ENCODE peak calls at places on chromosomes 5 and 9, in four cellular contexts. One of them, this sample, is unnamed.

GRCh38 chr5:168833936-168834335 is 254.8 kb upstream of the PANK3 start:
- DNase-seq in K562: no peak
- DNase-seq in HepG2: no peak
- DNase-seq in A549: no peak
- DNase-seq in this sample: peak

GRCh38 chr9:12166511-12166910 is 526.7 kb upstream of the TYRP1 start:
- DNase-seq in K562: no peak
- DNase-seq in HepG2: no peak
- DNase-seq in A549: no peak
- DNase-seq in this sample: no peak

GRCh38 chr9:128081052-128081451 is 13.0 kb downstream of the SLC25A25 start:
- DNase-seq in K562: peak
- DNase-seq in HepG2: no peak
- DNase-seq in A549: no peak
- DNase-seq in this sample: no peak

GRCh38 chr5:135504376-135504775 is 31.4 kb downstream of the NEUROG1 start:
- DNase-seq in K562: no peak
- DNase-seq in HepG2: no peak
- DNase-seq in A549: no peak
- DNase-seq in this sample: no peak

GRCh38 chr9:113612216-113612747 is 148.8 kb downstream of the RGS3 start:
- DNase-seq in K562: no peak
- DNase-seq in HepG2: no peak
- DNase-seq in A549: no peak
- DNase-seq in this sample: no peak

GRCh38 chr9:107397076-107398049 is 92.2 kb downstream of the KLF4 start:
- DNase-seq in K562: no peak
- DNase-seq in HepG2: no peak
- DNase-seq in A549: no peak
- DNase-seq in this sample: no peak

GRCh38 chr9:36603006-36603405 is 30.3 kb downstream of the MELK start:
- DNase-seq in K562: no peak
- DNase-seq in HepG2: no peak
- DNase-seq in A549: no peak
- DNase-seq in this sample: no peak

GRCh38 chr5:6408627-6409446 is 30.5 kb upstream of the MED10 start:
- DNase-seq in K562: peak
- DNase-seq in HepG2: no peak
- DNase-seq in A549: no peak
- DNase-seq in this sample: no peak

GRCh38 chr5:85602843-85603242 is 1014.9 kb upstream of the COX7C start:
- DNase-seq in K562: no peak
- DNase-seq in HepG2: no peak
- DNase-seq in A549: no peak
- DNase-seq in this sample: no peak

GRCh38 chr5:57816108-57816507 is 333.5 kb upstream of the ACTBL2 start:
- DNase-seq in K562: no peak
- DNase-seq in HepG2: no peak
- DNase-seq in A549: peak
- DNase-seq in this sample: no peak

GRCh38 chr9:134229466-134230091 is 65.2 kb upstream of the RNU6ATAC start:
- DNase-seq in K562: no peak
- DNase-seq in HepG2: no peak
- DNase-seq in A549: no peak
- DNase-seq in this sample: no peak

GRCh38 chr9:129374651-129375050 is 196.6 kb upstream of the IER5L start:
- DNase-seq in K562: no peak
- DNase-seq in HepG2: no peak
- DNase-seq in A549: no peak
- DNase-seq in this sample: no peak

GRCh38 chr9:137836151-137836830 is 41.3 kb upstream of the CACNA1B start:
- DNase-seq in K562: no peak
- DNase-seq in HepG2: no peak
- DNase-seq in A549: no peak
- DNase-seq in this sample: no peak

GRCh38 chr5:82287625-82288024 is 9.5 kb upstream of the RPS23 start:
- DNase-seq in K562: no peak
- DNase-seq in HepG2: no peak
- DNase-seq in A549: no peak
- DNase-seq in this sample: no peak

GRCh38 chr5:103402861-103403260 is 144.3 kb downstream of the MACIR start:
- DNase-seq in K562: no peak
- DNase-seq in HepG2: no peak
- DNase-seq in A549: no peak
- DNase-seq in this sample: no peak

GRCh38 chr9:6759114-6759977 is 1.6 kb downstream of the KDM4C start:
- DNase-seq in K562: peak
- DNase-seq in HepG2: peak
- DNase-seq in A549: peak
- DNase-seq in this sample: no peak

GRCh38 chr9:6686396-6686795 is 40.9 kb upstream of the GLDC start:
- DNase-seq in K562: no peak
- DNase-seq in HepG2: peak
- DNase-seq in A549: no peak
- DNase-seq in this sample: no peak

GRCh38 chr5:135705230-135705631 is 126.4 kb upstream of the CXCL14 start:
- DNase-seq in K562: no peak
- DNase-seq in HepG2: no peak
- DNase-seq in A549: no peak
- DNase-seq in this sample: no peak

GRCh38 chr5:66151030-66151429 is 6.9 kb downstream of the SREK1 start:
- DNase-seq in K562: no peak
- DNase-seq in HepG2: no peak
- DNase-seq in A549: no peak
- DNase-seq in this sample: no peak

GRCh38 chr9:98688710-98689495 is 19.8 kb downstream of the GABBR2 start:
- DNase-seq in K562: peak
- DNase-seq in HepG2: no peak
- DNase-seq in A549: no peak
- DNase-seq in this sample: no peak

GRCh38 chr5:38830521-38831051 is 15.2 kb upstream of the OSMR start:
- DNase-seq in K562: no peak
- DNase-seq in HepG2: peak
- DNase-seq in A549: no peak
- DNase-seq in this sample: no peak

GRCh38 chr5:63963080-63963735 is 963 bp upstream of the HTR1A start:
- DNase-seq in K562: peak
- DNase-seq in HepG2: peak
- DNase-seq in A549: peak
- DNase-seq in this sample: peak

GRCh38 chr5:69136296-69136695 is 30.7 kb upstream of the CCNB1 start:
- DNase-seq in K562: no peak
- DNase-seq in HepG2: no peak
- DNase-seq in A549: no peak
- DNase-seq in this sample: no peak

GRCh38 chr5:20213803-20214202 is 225.8 kb upstream of the CDH18 start:
- DNase-seq in K562: no peak
- DNase-seq in HepG2: no peak
- DNase-seq in A549: no peak
- DNase-seq in this sample: no peak

GRCh38 chr5:10607666-10608442 is 44.0 kb downstream of the ANKRD33B start:
- DNase-seq in K562: peak
- DNase-seq in HepG2: no peak
- DNase-seq in A549: no peak
- DNase-seq in this sample: no peak

GRCh38 chr5:38765461-38765861 is 80.4 kb upstream of the OSMR start:
- DNase-seq in K562: no peak
- DNase-seq in HepG2: no peak
- DNase-seq in A549: no peak
- DNase-seq in this sample: no peak

GRCh38 chr5:176788931-176789872 is 21.2 kb upstream of the UNC5A start:
- DNase-seq in K562: no peak
- DNase-seq in HepG2: no peak
- DNase-seq in A549: no peak
- DNase-seq in this sample: no peak
- TF ChIP-seq NR3C1 in K562: no peak
- TF ChIP-seq NR3C1 in HepG2: no peak
- TF ChIP-seq NR3C1 in A549: no peak
- TF ChIP-seq NR3C1 in this sample: no peak

GRCh38 chr5:109053995-109054417 is 306.3 kb downstream of the FER start:
- DNase-seq in K562: no peak
- DNase-seq in HepG2: no peak
- DNase-seq in A549: no peak
- DNase-seq in this sample: no peak
- TF ChIP-seq NR3C1 in K562: no peak
- TF ChIP-seq NR3C1 in HepG2: no peak
- TF ChIP-seq NR3C1 in A549: no peak
- TF ChIP-seq NR3C1 in this sample: no peak

GRCh38 chr9:88458716-88459115 is 70.5 kb downstream of the SPIN1 start:
- DNase-seq in K562: no peak
- DNase-seq in HepG2: no peak
- DNase-seq in A549: no peak
- DNase-seq in this sample: no peak

GRCh38 chr9:88460583-88461332 is 72.5 kb downstream of the SPIN1 start:
- DNase-seq in K562: no peak
- DNase-seq in HepG2: no peak
- DNase-seq in A549: no peak
- DNase-seq in this sample: no peak

GRCh38 chr9:88464851-88465250 is 70.1 kb upstream of the NXNL2 start:
- DNase-seq in K562: no peak
- DNase-seq in HepG2: no peak
- DNase-seq in A549: no peak
- DNase-seq in this sample: no peak

DNA sequence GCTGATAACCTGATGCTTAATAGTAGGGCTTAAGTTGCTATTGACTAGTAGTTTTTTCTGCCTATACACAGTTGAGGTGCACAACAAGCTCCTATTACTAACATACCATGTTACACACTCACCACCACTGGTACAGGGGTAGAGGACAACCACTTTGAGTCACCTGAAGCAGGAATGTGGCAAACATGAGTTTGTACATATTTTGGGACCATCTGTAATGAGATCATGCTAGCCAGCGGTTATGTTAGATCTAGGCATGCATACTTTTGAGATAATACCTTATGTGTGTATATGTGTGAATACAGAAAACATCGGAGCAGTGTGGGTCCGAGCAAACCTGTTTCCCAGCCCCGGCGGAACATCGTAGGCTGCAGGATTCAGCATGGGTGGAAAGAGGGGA is 72.8 kb upstream of the NXNL2 start:
- DNase-seq in K562: no peak
- DNase-seq in HepG2: no peak
- DNase-seq in A549: no peak
- DNase-seq in this sample: no peak
- TF ChIP-seq NR3C1 in K562: no peak
- TF ChIP-seq NR3C1 in HepG2: no peak
- TF ChIP-seq NR3C1 in A549: no peak
- TF ChIP-seq NR3C1 in this sample: no peak

GRCh38 chr5:3139596-3139995 is 388.1 kb upstream of the IRX2 start:
- DNase-seq in K562: no peak
- DNase-seq in HepG2: no peak
- DNase-seq in A549: no peak
- DNase-seq in this sample: no peak

GRCh38 chr5:3143382-3143781 is 391.9 kb upstream of the IRX2 start:
- DNase-seq in K562: no peak
- DNase-seq in HepG2: no peak
- DNase-seq in A549: no peak
- DNase-seq in this sample: no peak

GRCh38 chr5:3145641-3146040 is 394.2 kb upstream of the IRX2 start:
- DNase-seq in K562: no peak
- DNase-seq in HepG2: no peak
- DNase-seq in A549: no peak
- DNase-seq in this sample: no peak

GRCh38 chr5:3140117-3140516 is 388.6 kb upstream of the IRX2 start:
- DNase-seq in K562: no peak
- DNase-seq in HepG2: no peak
- DNase-seq in A549: no peak
- DNase-seq in this sample: no peak

GRCh38 chr5:3142261-3143027 is 391.0 kb upstream of the IRX2 start:
- DNase-seq in K562: no peak
- DNase-seq in HepG2: no peak
- DNase-seq in A549: no peak
- DNase-seq in this sample: no peak
- TF ChIP-seq NR3C1 in K562: no peak
- TF ChIP-seq NR3C1 in HepG2: no peak
- TF ChIP-seq NR3C1 in A549: no peak
- TF ChIP-seq NR3C1 in this sample: no peak

DNA sequence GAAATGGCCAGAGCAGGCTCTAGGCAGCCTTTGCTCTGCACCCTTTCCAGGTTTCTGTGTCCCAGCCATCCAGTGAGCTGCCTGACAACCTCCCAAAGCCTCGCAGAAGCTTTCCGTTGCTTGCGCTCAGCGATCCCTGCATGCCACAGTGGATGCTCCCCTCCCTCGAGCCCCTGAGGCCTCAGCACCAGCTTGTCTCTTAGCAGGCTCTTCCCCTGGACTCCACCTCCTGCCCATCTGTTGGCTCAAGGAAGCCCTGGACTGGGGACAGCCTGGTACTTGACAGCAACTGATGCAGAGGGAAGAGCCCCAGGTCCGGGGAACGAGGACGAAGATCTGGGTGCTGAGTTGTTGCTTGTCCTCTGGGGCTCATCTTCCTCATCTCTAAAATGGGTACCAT is 23.2 kb downstream of the TSPAN17 start:
- DNase-seq in K562: no peak
- DNase-seq in HepG2: no peak
- DNase-seq in A549: no peak
- DNase-seq in this sample: no peak
- TF ChIP-seq NR3C1 in K562: no peak
- TF ChIP-seq NR3C1 in HepG2: no peak
- TF ChIP-seq NR3C1 in A549: no peak
- TF ChIP-seq NR3C1 in this sample: no peak

GRCh38 chr5:32828492-32828891 is 117.4 kb downstream of the NPR3 start:
- DNase-seq in K562: no peak
- DNase-seq in HepG2: no peak
- DNase-seq in A549: no peak
- DNase-seq in this sample: no peak
- TF ChIP-seq NR3C1 in K562: no peak
- TF ChIP-seq NR3C1 in HepG2: no peak
- TF ChIP-seq NR3C1 in A549: no peak
- TF ChIP-seq NR3C1 in this sample: no peak

GRCh38 chr9:28051559-28051958 is 478.3 kb upstream of the C9orf72 start:
- DNase-seq in K562: no peak
- DNase-seq in HepG2: no peak
- DNase-seq in A549: no peak
- DNase-seq in this sample: no peak
- TF ChIP-seq NR3C1 in K562: no peak
- TF ChIP-seq NR3C1 in HepG2: no peak
- TF ChIP-seq NR3C1 in A549: no peak
- TF ChIP-seq NR3C1 in this sample: no peak